ENCODE peak calls at places on chromosomes 12 and 14, in five cellular contexts. S is WTC11, W is cardiac fibroblast, O is H4, U is NAMALWA. H is an unnamed sample.

GRCh38 chr14:60092516-60092915 is 793 bp downstream of the PCNX4 start:
- DNase-seq in S (no peak), O (no peak), W (peak; percentile 62), U (peak; percentile 57), H (no peak)

GRCh38 chr12:65152586-65152985 is 16.8 kb upstream of the LEMD3 start:
- DNase-seq in S (no peak), U (no peak), W (peak; percentile 40), O (no peak), H (no peak)

GRCh38 chr12:118377891-118378470 is 1.6 kb downstream of the SUDS3 start:
- DNase-seq in U (peak; percentile 90), W (peak; percentile 72), S (peak; percentile 67), O (no peak), H (peak; percentile 69)

GRCh38 chr14:50676814-50677516 is 8.9 kb upstream of the SAV1 start:
- DNase-seq in U (no peak), O (no peak), W (no peak), S (no peak), H (no peak)

GRCh38 chr14:60254176-60254575 is 5.2 kb downstream of the PPM1A start:
- DNase-seq in O (no peak), S (no peak), U (no peak), W (no peak), H (no peak)

GRCh38 chr14:68507544-68508081 is 285.3 kb downstream of the ZFP36L1 start:
- DNase-seq in O (no peak), S (no peak), W (no peak), U (no peak), H (no peak)

GRCh38 chr12:121352053-121353018 is at the start of gene ANAPC5:
- DNase-seq in W (peak; percentile 99), O (peak; percentile 99), S (peak; percentile 90), U (peak; percentile 99), H (peak; percentile 94)

GRCh38 chr12:59005195-59005961 is 85.1 kb upstream of the LRIG3 start:
- DNase-seq in W (peak; percentile 6), O (no peak), U (no peak), S (no peak), H (no peak)

GRCh38 chr12:81819991-81820633 is 61.0 kb upstream of the PPFIA2 start:
- DNase-seq in O (peak; percentile 17), W (peak; percentile 18), S (no peak), U (no peak), H (no peak)

GRCh38 chr12:62912644-62913043 is 22.3 kb downstream of the PPM1H start:
- DNase-seq in S (no peak), U (no peak), O (no peak), W (no peak), H (no peak)

GRCh38 chr14:35847636-35848035 is 21.5 kb downstream of the BRMS1L start:
- DNase-seq in U (no peak), W (no peak), O (no peak), S (no peak), H (no peak)

GRCh38 chr14:71165121-71165574 is 257.9 kb downstream of the PCNX1 start:
- DNase-seq in S (no peak), U (no peak), W (peak; percentile 48), O (no peak), H (peak; percentile 52)

GRCh38 chr12:19201653-19202052 is 72.1 kb downstream of the PLEKHA5 start:
- DNase-seq in S (no peak), O (no peak), U (no peak), W (peak; percentile 44), H (no peak)

GRCh38 chr14:100371773-100372172 is 48.6 kb downstream of the SLC25A47 start:
- DNase-seq in W (no peak), S (no peak), U (no peak), O (no peak), H (no peak)

GRCh38 chr12:6080149-6081045 is 44.1 kb downstream of the VWF start:
- DNase-seq in W (no peak), S (no peak), U (no peak), O (no peak), H (peak; percentile 17)

GRCh38 chr14:105375635-105376057 is 22.7 kb upstream of the TEX22 start:
- DNase-seq in O (no peak), S (no peak), U (no peak), W (peak; percentile 27), H (no peak)

GRCh38 chr14:70665448-70666363 is 24.0 kb downstream of the TTC9 start:
- DNase-seq in W (no peak), S (no peak), U (peak; percentile 52), O (no peak), H (no peak)

GRCh38 chr12:115403689-115404088 is 719.7 kb upstream of the TBX3 start:
- DNase-seq in S (no peak), U (no peak), O (no peak), W (no peak), H (no peak)

GRCh38 chr12:8590842-8591545 is 21.7 kb downstream of the AICDA start:
- DNase-seq in W (no peak), O (peak; percentile 17), S (no peak), U (peak; percentile 62), H (no peak)

GRCh38 chr12:6792522-6793201 is 3.3 kb downstream of the CD4 start:
- DNase-seq in W (no peak), U (no peak), S (no peak), O (no peak), H (peak; percentile 75)

GRCh38 chr12:6226701-6227096 is 26.5 kb downstream of the CD9 start:
- DNase-seq in O (no peak), W (no peak), U (no peak), S (no peak), H (peak; percentile 75)

GRCh38 chr14:32513571-32514009 is 184.5 kb downstream of the AKAP6 start:
- DNase-seq in O (no peak), S (no peak), U (peak; percentile 1), W (peak; percentile 48), H (no peak)

GRCh38 chr12:39127401-39127800 is 222.0 kb upstream of the CPNE8 start:
- DNase-seq in S (no peak), W (peak; percentile 19), U (no peak), O (peak; percentile 55), H (no peak)

GRCh38 chr14:54591461-54592245 is 24.7 kb downstream of the SAMD4A start:
- DNase-seq in S (no peak), W (no peak), U (no peak), O (peak; percentile 63), H (no peak)

GRCh38 chr14:43901950-43902349 is 605.1 kb downstream of the FSCB start:
- DNase-seq in W (no peak), O (no peak), U (no peak), S (no peak), H (no peak)

GRCh38 chr12:122870867-122871664 is 24.9 kb downstream of the VPS37B start:
- DNase-seq in O (no peak), S (no peak), W (peak; percentile 52), U (peak; percentile 35), H (peak; percentile 80)

H was measured in right cardiac atrium.